ENCODE peak calls at places on chromosomes 1 and 21, in eight cellular contexts. F, W, G, V, E, Q, X and Z are unnamed samples.

GRCh38 chr1:183989078-183989577 is 48.4 kb downstream of the COLGALT2 start:
- DNase-seq in E (peak; percentile 54), V (no peak), G (peak; percentile 33), Q (no peak), W (no peak), X (peak; percentile 50), F (no peak), Z (no peak)

GRCh38 chr1:115217150-115218033 is 120.7 kb downstream of the NGF start:
- DNase-seq in G (no peak), X (peak; percentile 42), F (no peak), W (no peak), E (no peak), Q (no peak), V (no peak), Z (no peak)

GRCh38 chr1:32867671-32868070 is 3.0 kb downstream of the FNDC5 start:
- DNase-seq in Q (no peak), X (no peak), V (no peak), F (no peak), W (no peak), G (no peak), E (no peak), Z (no peak)

GRCh38 chr1:38451541-38451993 is 405.0 kb upstream of the POU3F1 start:
- DNase-seq in Q (peak; percentile 18), E (peak; percentile 61), W (no peak), X (no peak), F (no peak), G (no peak), V (no peak), Z (no peak)

GRCh38 chr1:150925080-150925479 is 1.1 kb upstream of the SETDB1 start:
- DNase-seq in W (no peak), G (peak; percentile 13), V (no peak), X (no peak), E (no peak), F (peak; percentile 50), Q (no peak), Z (no peak)

GRCh38 chr1:113253979-113254378 is 136.3 kb upstream of the MAGI3 start:
- DNase-seq in V (no peak), G (no peak), Q (no peak), E (no peak), W (no peak), F (no peak), X (no peak), Z (no peak)

GRCh38 chr1:8497196-8497878 is 179.4 kb downstream of the SLC45A1 start:
- DNase-seq in F (no peak), E (no peak), X (no peak), Q (no peak), V (no peak), G (no peak), W (no peak), Z (no peak)

GRCh38 chr1:44784094-44785026 is 3.6 kb downstream of the BEST4 start:
- DNase-seq in F (no peak), W (peak; percentile 12), G (peak; percentile 54), Q (no peak), V (no peak), X (no peak), E (no peak), Z (no peak)

GRCh38 chr21:43703068-43703880 is 15.7 kb upstream of the PDXK start:
- DNase-seq in W (no peak), F (no peak), G (peak; percentile 39), X (peak; percentile 71), V (no peak), E (peak; percentile 61), Q (no peak), Z (no peak)

GRCh38 chr21:24375201-24375600 is 1232.1 kb downstream of the MRPL39 start:
- DNase-seq in E (no peak), V (no peak), W (no peak), F (peak; percentile 1), G (peak; percentile 37), Q (no peak), X (no peak), Z (no peak)

GRCh38 chr1:8540266-8540926 is 222.5 kb downstream of the SLC45A1 start:
- DNase-seq in F (no peak), W (no peak), G (no peak), V (no peak), E (peak; percentile 76), Q (no peak), X (no peak), Z (no peak)

GRCh38 chr1:30731109-30731805 is 7.9 kb upstream of the MATN1 start:
- DNase-seq in E (no peak), W (no peak), F (no peak), X (no peak), G (no peak), V (no peak), Q (no peak), Z (no peak)

GRCh38 chr1:115837762-115838421 is 3.0 kb downstream of the NHLH2 start:
- DNase-seq in X (no peak), F (peak; percentile 10), W (no peak), G (peak; percentile 6), Q (no peak), V (no peak), E (no peak), Z (no peak)

GRCh38 chr1:180615493-180616290 is 16.1 kb upstream of the XPR1 start:
- DNase-seq in G (no peak), W (no peak), Q (no peak), X (no peak), E (no peak), V (no peak), F (no peak), Z (no peak)

GRCh38 chr1:204132718-204133117 is 19.1 kb downstream of the ETNK2 start:
- DNase-seq in E (no peak), G (no peak), V (no peak), F (no peak), Q (no peak), W (no peak), X (no peak), Z (no peak)

GRCh38 chr1:115088871-115089442 is 346 bp downstream of the TSPAN2 start:
- DNase-seq in W (no peak), E (no peak), F (no peak), G (no peak), Q (no peak), V (no peak), X (no peak), Z (no peak)

GRCh38 chr1:84995484-84996334 is 1.2 kb downstream of the MCOLN2 start:
- DNase-seq in F (no peak), V (no peak), W (no peak), X (no peak), E (no peak), G (peak; percentile 19), Q (no peak), Z (no peak)

GRCh38 chr1:100414693-100415092 is 62.4 kb downstream of the CDC14A start:
- DNase-seq in E (no peak), X (no peak), V (no peak), Q (no peak), W (no peak), F (no peak), G (no peak), Z (no peak)

GRCh38 chr1:229874609-229875008 is 192.4 kb upstream of the GALNT2 start:
- DNase-seq in F (no peak), V (no peak), X (no peak), W (no peak), G (no peak), Q (no peak), E (no peak), Z (no peak)

GRCh38 chr1:147833231-147833840 is 69.3 kb upstream of the GJA8 start:
- DNase-seq in W (no peak), G (no peak), F (no peak), X (no peak), E (no peak), V (peak; percentile 77), Q (no peak), Z (no peak)

GRCh38 chr1:2787163-2787911 is 14.2 kb downstream of the TTC34 start:
- DNase-seq in Q (no peak), F (no peak), W (no peak), X (no peak), V (no peak), E (no peak), G (no peak), Z (no peak)

GRCh38 chr1:62716397-62716796 is 28.2 kb upstream of the DOCK7 start:
- DNase-seq in G (no peak), F (no peak), V (no peak), E (no peak), W (no peak), X (no peak), Q (no peak), Z (no peak)

GRCh38 chr1:8629241-8630091 is 188.0 kb downstream of the RERE start:
- DNase-seq in X (no peak), W (no peak), Q (no peak), E (peak; percentile 22), G (no peak), F (peak; percentile 40), V (no peak), Z (no peak)

GRCh38 chr21:41699311-41699710 is 67.5 kb downstream of the RIPK4 start:
- DNase-seq in Q (no peak), W (no peak), V (no peak), F (no peak), E (no peak), G (no peak), X (no peak), Z (no peak)

GRCh38 chr1:165075725-165076370 is 280.7 kb downstream of the LMX1A start:
- DNase-seq in Q (no peak), V (peak; percentile 6), E (peak; percentile 1), X (no peak), G (no peak), F (peak; percentile 58), W (no peak), Z (peak; percentile 11)

GRCh38 chr1:108199781-108200626 is at the start of gene SLC25A24:
- DNase-seq in X (peak; percentile 88), Q (peak; percentile 23), V (peak; percentile 87), F (peak; percentile 88), G (peak; percentile 82), E (peak; percentile 79), W (peak; percentile 79), Z (peak; percentile 70)

GRCh38 chr1:63704443-63704842 is 69.4 kb upstream of the ROR1 start:
- DNase-seq in E (no peak), F (no peak), Q (no peak), G (no peak), W (no peak), X (no peak), V (no peak), Z (no peak)

GRCh38 chr1:53909946-53910345 is 16.0 kb downstream of the DIO1 start:
- DNase-seq in G (no peak), F (no peak), V (no peak), E (no peak), X (no peak), Q (no peak), W (no peak), Z (no peak)

GRCh38 chr1:36321119-36321951 is 2.1 kb downstream of the EVA1B start:
- DNase-seq in Q (peak; percentile 94), X (peak; percentile 86), W (peak; percentile 32), E (peak; percentile 94), V (no peak), G (peak; percentile 52), F (no peak), Z (no peak)

GRCh38 chr1:32508751-32509140 is 30.5 kb upstream of the ZBTB8A start:
- DNase-seq in Q (no peak), V (no peak), F (no peak), G (no peak), W (no peak), E (no peak), X (no peak), Z (no peak)

GRCh38 chr1:148353461-148354283 is 129.4 kb downstream of the PPIAL4G start:
- DNase-seq in F (no peak), X (no peak), V (no peak), G (peak; percentile 44), E (peak; percentile 69), W (no peak), Q (no peak), Z (no peak)

GRCh38 chr1:34749983-34750382 is 4.9 kb upstream of the GJB5 start:
- DNase-seq in E (no peak), X (no peak), V (no peak), Q (no peak), F (no peak), W (no peak), G (no peak), Z (no peak)

GRCh38 chr1:15937146-15937545 is 38.8 kb downstream of the ZBTB17 start:
- DNase-seq in Q (no peak), V (no peak), X (no peak), G (no peak), F (no peak), W (no peak), E (no peak), Z (no peak)

GRCh38 chr1:190168116-190168515 is 309.5 kb downstream of the BRINP3 start:
- DNase-seq in E (peak; percentile 86), W (no peak), X (no peak), Q (no peak), F (no peak), G (no peak), V (no peak), Z (no peak)